ENCODE peak calls at places on chromosome 10, in nine cellular contexts. H is brain microvascular endothelial cell, Q is AG09309, D is heart right ventricle, T is AG10803, W is GM20000, U is esophagus muscularis mucosa, N is WTC11, L is ascending aorta. V is an unnamed sample.

GRCh38 chr10:7819126-7819470 is 793 bp downstream of the TAF3 start:
- DNase-seq in H (peak), Q (no peak), D (peak), T (peak), W (peak), U (no peak), N (peak), L (no peak), V (peak)

GRCh38 chr10:72127571-72127970 is 39.2 kb upstream of the SPOCK2 start:
- DNase-seq in H (no peak), Q (no peak), D (no peak), T (no peak), W (no peak), U (no peak), N (no peak), L (no peak), V (no peak)

GRCh38 chr10:112360308-112361270 is 13.3 kb upstream of the ACSL5 start:
- DNase-seq in H (no peak), Q (no peak), D (peak), T (peak), W (no peak), U (no peak), N (no peak), L (no peak), V (no peak)

GRCh38 chr10:100728928-100729876 is 16.2 kb upstream of the PAX2 start:
- DNase-seq in H (no peak), Q (no peak), D (no peak), T (peak), W (peak), U (no peak), N (peak), L (no peak), V (no peak)

GRCh38 chr10:116115797-116116196 is 157.2 kb downstream of the GFRA1 start:
- DNase-seq in H (no peak), Q (no peak), D (no peak), T (no peak), W (no peak), U (no peak), N (no peak), L (no peak), V (no peak)

GRCh38 chr10:121578298-121578697 is 19.9 kb downstream of the FGFR2 start:
- DNase-seq in H (no peak), Q (no peak), D (no peak), T (no peak), W (no peak), U (no peak), N (no peak), L (no peak), V (no peak)

GRCh38 chr10:133163889-133164815 is 4.1 kb downstream of the KNDC1 start:
- DNase-seq in H (no peak), Q (no peak), D (no peak), T (no peak), W (no peak), U (no peak), N (peak), L (no peak), V (no peak)

GRCh38 chr10:130999376-131000202 is 311.9 kb downstream of the TCERG1L start:
- DNase-seq in H (no peak), Q (no peak), D (no peak), T (no peak), W (no peak), U (peak), N (no peak), L (no peak), V (no peak)

GRCh38 chr10:66809402-66809801 is 116.4 kb upstream of the LRRTM3 start:
- DNase-seq in H (no peak), Q (no peak), D (no peak), T (no peak), W (no peak), U (no peak), N (no peak), L (no peak), V (no peak)

GRCh38 chr10:17787087-17787942 is 21.8 kb upstream of the MRC1 start:
- DNase-seq in H (peak), Q (peak), D (no peak), T (peak), W (no peak), U (peak), N (no peak), L (no peak), V (no peak)

GRCh38 chr10:5284311-5285057 is 80.3 kb upstream of the UCN3 start:
- DNase-seq in H (peak), Q (no peak), D (no peak), T (peak), W (peak), U (peak), N (no peak), L (no peak), V (no peak)

GRCh38 chr10:119431768-119432135 is 110.8 kb downstream of the RGS10 start:
- DNase-seq in H (no peak), Q (no peak), D (no peak), T (no peak), W (no peak), U (no peak), N (no peak), L (no peak), V (no peak)

GRCh38 chr10:94213980-94214379 is 148.8 kb downstream of the NOC3L start:
- DNase-seq in H (no peak), Q (no peak), D (no peak), T (peak), W (no peak), U (no peak), N (no peak), L (no peak), V (no peak)

GRCh38 chr10:132806126-132807061 is 20.4 kb upstream of the NKX6-2 start:
- DNase-seq in H (no peak), Q (no peak), D (no peak), T (peak), W (no peak), U (no peak), N (no peak), L (no peak), V (no peak)

GRCh38 chr10:112580267-112580666 is 133.3 kb downstream of the VTI1A start:
- DNase-seq in H (no peak), Q (no peak), D (no peak), T (no peak), W (no peak), U (no peak), N (no peak), L (no peak), V (no peak)

GRCh38 chr10:44921061-44921460 is 9.9 kb downstream of the TMEM72 start:
- DNase-seq in H (no peak), Q (no peak), D (no peak), T (no peak), W (no peak), U (no peak), N (no peak), L (no peak), V (no peak)

GRCh38 chr10:116974442-116975005 is 30.5 kb downstream of the SHTN1 start:
- DNase-seq in H (peak), Q (peak), D (no peak), T (peak), W (no peak), U (no peak), N (no peak), L (no peak), V (no peak)

GRCh38 chr10:5281355-5281754 is 83.4 kb upstream of the UCN3 start:
- DNase-seq in H (no peak), Q (no peak), D (no peak), T (no peak), W (no peak), U (no peak), N (no peak), L (no peak), V (no peak)

GRCh38 chr10:6092731-6093130 is 3.9 kb downstream of the RBM17 start:
- DNase-seq in H (no peak), Q (no peak), D (no peak), T (no peak), W (no peak), U (no peak), N (no peak), L (no peak), V (no peak)

GRCh38 chr10:93991596-93992284 is 2.0 kb upstream of the PLCE1 start:
- DNase-seq in H (peak), Q (no peak), D (peak), T (peak), W (no peak), U (no peak), N (peak), L (no peak), V (no peak)

GRCh38 chr10:70477661-70478162 is 855 bp upstream of the PALD1 start:
- DNase-seq in H (no peak), Q (no peak), D (no peak), T (no peak), W (peak), U (no peak), N (no peak), L (no peak), V (peak)

GRCh38 chr10:108877130-108877529 is 1046.2 kb downstream of the XPNPEP1 start:
- DNase-seq in H (no peak), Q (no peak), D (no peak), T (peak), W (no peak), U (no peak), N (no peak), L (no peak), V (no peak)

GRCh38 chr10:46542567-46543323 is 13.7 kb downstream of the GPRIN2 start:
- DNase-seq in H (no peak), Q (no peak), D (no peak), T (no peak), W (no peak), U (no peak), N (peak), L (peak), V (no peak)

GRCh38 chr10:119336599-119336998 is 129.2 kb downstream of the GRK5 start:
- DNase-seq in H (no peak), Q (no peak), D (peak), T (no peak), W (no peak), U (no peak), N (no peak), L (no peak), V (no peak)

GRCh38 chr10:113059001-113059780 is 109.1 kb downstream of the TCF7L2 start:
- DNase-seq in H (no peak), Q (peak), D (no peak), T (peak), W (no peak), U (no peak), N (no peak), L (no peak), V (no peak)

GRCh38 chr10:37737336-37737735 is 120.1 kb downstream of the ZNF248 start:
- DNase-seq in H (no peak), Q (no peak), D (no peak), T (no peak), W (no peak), U (no peak), N (no peak), L (no peak), V (no peak)

GRCh38 chr10:59991661-59992060 is 85.3 kb upstream of the CCDC6 start:
- DNase-seq in H (peak), Q (no peak), D (no peak), T (peak), W (peak), U (no peak), N (peak), L (peak), V (no peak)

GRCh38 chr10:3172446-3173172 is at the start of gene PITRM1:
- DNase-seq in H (peak), Q (peak), D (peak), T (peak), W (peak), U (peak), N (peak), L (peak), V (peak)

GRCh38 chr10:76984559-76985443 is 652.8 kb downstream of the KCNMA1 start:
- DNase-seq in H (peak), Q (peak), D (peak), T (peak), W (peak), U (no peak), N (peak), L (no peak), V (peak)

GRCh38 chr10:43229208-43230061 is 37.4 kb downstream of the RASGEF1A start:
- DNase-seq in H (no peak), Q (no peak), D (no peak), T (no peak), W (no peak), U (no peak), N (peak), L (peak), V (no peak)

GRCh38 chr10:47372726-47373125 is 11.4 kb downstream of the ZNF488 start:
- DNase-seq in H (no peak), Q (no peak), D (no peak), T (no peak), W (no peak), U (no peak), N (no peak), L (no peak), V (no peak)

GRCh38 chr10:123144697-123145541 is 3.0 kb upstream of the HMX2 start:
- DNase-seq in H (no peak), Q (no peak), D (no peak), T (no peak), W (peak), U (peak), N (peak), L (no peak), V (peak)

GRCh38 chr10:43421201-43421507 is 12.2 kb upstream of the HNRNPF start:
- DNase-seq in H (no peak), Q (no peak), D (no peak), T (no peak), W (no peak), U (no peak), N (no peak), L (no peak), V (no peak)

GRCh38 chr10:78905940-78906308 is 162.8 kb upstream of the ZMIZ1 start:
- DNase-seq in H (no peak), Q (no peak), D (no peak), T (no peak), W (no peak), U (no peak), N (no peak), L (no peak), V (no peak)

GRCh38 chr10:126235091-126235978 is 152.9 kb downstream of the ADAM12 start:
- DNase-seq in H (no peak), Q (no peak), D (no peak), T (no peak), W (no peak), U (no peak), N (no peak), L (no peak), V (no peak)

DNA sequence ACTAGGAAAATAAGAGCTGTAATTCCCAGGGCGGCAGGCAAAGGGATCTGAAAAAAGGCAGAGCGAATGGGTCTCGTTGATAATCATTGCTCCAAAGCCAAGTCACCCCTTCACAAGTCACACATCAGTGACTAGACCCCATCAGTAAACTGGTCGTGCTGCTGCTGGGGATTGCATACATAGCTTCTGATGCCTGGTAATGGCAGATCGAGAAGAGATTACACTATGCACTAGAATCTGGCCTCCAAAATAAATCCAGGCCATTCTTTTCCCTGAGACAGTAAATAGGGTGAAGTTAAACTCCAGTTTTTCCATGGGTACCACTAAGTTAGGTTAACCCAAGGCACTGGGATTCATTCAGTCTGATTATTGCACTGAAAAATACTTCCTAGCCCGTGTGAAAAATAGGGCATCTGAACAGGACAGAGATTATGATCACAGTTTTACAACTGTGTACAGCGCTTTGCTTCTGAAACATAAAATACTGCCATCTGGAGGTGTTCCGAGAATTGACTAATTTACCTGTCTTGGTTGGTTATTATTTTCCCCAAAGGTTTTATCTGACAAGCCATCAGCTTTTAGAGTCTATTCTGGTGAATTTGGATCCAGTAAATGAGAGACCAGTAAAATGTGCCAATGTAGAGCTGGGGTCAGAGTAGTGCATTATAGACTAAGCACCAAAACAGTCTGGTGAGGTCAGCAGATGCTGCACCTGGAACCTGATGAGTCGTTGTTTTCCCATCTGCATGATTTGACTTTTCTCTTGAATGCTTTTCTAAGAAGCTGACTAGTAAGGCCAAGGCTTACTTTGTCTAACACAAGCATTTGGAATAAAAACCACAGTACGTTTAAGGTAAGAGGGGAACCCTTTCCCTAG is 82.9 kb upstream of the AFAP1L2 start:
- DNase-seq in H (no peak), Q (no peak), D (no peak), T (no peak), W (no peak), U (no peak), N (no peak), L (no peak), V (no peak)
- TF ChIP-seq CTCF in H (no peak), Q (no peak), D (no peak), T (no peak), W (no peak), U (no peak), N (no peak), L (no peak), V (no peak)

GRCh38 chr10:111277685-111278084 is 200.9 kb downstream of the ADRA2A start:
- DNase-seq in H (no peak), Q (no peak), D (no peak), T (no peak), W (no peak), U (no peak), N (no peak), L (no peak), V (no peak)

GRCh38 chr10:111281516-111281915 is 204.7 kb downstream of the ADRA2A start:
- DNase-seq in H (no peak), Q (no peak), D (peak), T (peak), W (no peak), U (no peak), N (peak), L (no peak), V (no peak)
- TF ChIP-seq CTCF in H (no peak), Q (no peak), D (peak), T (peak), W (no peak), U (peak), N (peak), L (no peak), V (no peak)

DNA sequence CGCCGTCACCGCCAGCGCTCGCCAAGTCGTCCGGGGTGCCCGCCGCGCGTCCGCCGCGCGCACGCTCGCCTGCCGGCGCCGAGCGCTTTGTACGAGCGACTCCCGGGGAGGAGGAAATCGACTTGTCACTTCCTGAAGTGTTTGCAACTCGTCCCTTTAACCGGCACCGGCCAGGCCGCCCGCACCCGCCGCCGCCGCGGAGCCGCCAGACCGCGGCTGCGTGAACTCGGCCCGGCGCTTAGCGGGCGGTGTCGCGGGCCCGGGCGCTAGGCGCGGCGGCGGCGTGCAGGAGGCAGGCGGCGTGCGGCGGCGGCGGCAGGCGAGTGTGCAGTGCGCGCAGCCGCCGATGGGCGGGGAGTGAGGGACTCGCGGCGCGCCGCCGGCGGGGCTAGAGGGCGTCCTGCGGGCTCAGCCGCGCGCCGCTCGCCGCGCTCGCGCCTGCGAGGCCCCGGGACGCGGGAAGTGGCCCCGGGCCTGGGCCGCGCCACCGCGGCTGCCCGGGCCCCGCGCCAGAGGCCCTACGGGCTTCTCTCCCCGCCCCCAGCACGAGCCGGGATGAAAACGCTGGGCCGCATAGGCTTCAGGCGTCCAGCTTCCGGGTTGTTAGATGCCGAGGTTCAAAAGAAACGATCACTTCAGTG is at the start of gene FAM53B:
- DNase-seq in H (peak), Q (no peak), D (peak), T (peak), W (peak), U (peak), N (peak), L (no peak), V (peak)
- TF ChIP-seq CTCF in H (no peak), Q (no peak), D (no peak), T (no peak), W (peak), U (peak), N (no peak), L (no peak), V (peak)

DNA sequence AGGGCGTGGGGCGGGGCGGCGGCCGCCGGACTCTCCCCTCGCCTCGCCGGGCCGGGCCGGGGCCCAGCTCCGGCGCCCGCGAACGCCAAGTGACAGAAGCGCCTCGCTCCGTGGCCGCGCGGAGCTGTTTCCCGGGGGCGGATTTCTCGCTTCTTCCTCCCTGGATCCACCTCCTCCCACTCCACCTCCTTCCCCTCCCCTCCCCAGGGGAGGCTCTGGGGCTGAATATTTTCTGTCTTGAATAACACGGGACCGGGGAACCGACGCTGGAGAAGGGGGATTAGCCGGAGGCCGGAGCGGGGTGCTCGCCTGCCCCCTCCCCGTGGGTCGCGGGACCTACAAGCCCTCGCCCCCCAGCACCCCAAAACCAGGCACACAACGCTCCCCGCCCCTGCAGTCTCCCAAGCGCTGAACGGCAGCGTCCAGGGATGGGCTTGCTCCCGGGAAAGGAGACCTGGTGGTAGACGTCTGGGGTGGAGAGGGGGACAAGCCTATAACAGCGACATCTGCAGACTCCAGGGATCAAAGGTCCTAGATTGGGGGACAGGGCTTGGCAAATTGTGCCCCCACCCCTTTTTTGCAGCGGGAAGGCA is at the start of gene ARHGAP21:
- DNase-seq in H (peak), Q (no peak), D (peak), T (peak), W (peak), U (no peak), N (peak), L (no peak), V (peak)
- TF ChIP-seq CTCF in H (peak), Q (peak), D (peak), T (peak), W (no peak), U (no peak), N (no peak), L (no peak), V (no peak)

DNA sequence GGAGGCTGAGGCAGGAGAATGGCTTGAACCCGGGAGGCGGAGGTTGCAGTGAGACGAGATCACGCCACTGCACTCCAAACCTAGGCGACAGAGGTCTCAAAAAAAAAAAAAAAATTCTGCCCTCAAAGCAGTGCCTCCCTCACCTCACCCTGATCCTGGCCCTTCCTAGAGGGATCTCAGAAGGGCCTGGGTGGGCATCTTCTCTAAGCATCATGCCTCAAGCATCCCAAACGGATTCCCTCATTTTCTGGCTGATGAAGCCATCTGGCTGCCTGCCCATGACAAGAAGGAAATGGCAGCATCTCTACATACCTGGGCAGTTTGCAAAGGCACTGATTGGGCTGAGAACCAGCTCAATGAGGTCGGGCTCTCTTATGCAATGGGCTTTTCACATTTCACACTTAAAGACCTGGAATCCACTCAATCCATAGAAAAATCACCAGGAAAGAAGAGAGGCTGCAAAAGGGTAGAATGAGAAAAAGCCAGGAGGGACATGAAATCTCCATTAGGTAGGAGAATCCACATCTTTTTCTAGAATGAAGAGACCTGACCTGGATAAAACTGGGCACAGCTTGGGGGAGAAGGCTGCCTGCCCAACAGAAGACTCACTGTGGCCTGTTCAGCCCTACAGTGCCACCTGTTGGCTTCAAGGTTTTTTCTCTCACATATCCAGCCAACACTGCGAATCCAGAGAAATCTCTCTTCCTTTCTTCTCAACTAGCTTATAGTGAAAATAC is 48.1 kb downstream of the PDLIM1 start:
- DNase-seq in H (no peak), Q (peak), D (no peak), T (peak), W (no peak), U (peak), N (peak), L (no peak), V (peak)
- TF ChIP-seq CTCF in H (peak), Q (peak), D (peak), T (peak), W (peak), U (peak), N (peak), L (peak), V (peak)